ENCODE peak calls at places on chromosomes 2 and 18, in ten cellular contexts. One of them, this sample, is unnamed. For H3K4me1, the result is how much of the 10 kb centered on the place peaks cover.

GRCh38 chr18:13067124-13067523 is 76.0 kb downstream of the CEP192 start:
- DNase-seq in PC-3: no peak
- DNase-seq in MM.1S: no peak
- DNase-seq in body of pancreas: no peak
- DNase-seq in fibroblast of lung: no peak
- DNase-seq in left ventricle myocardium inferior: no peak
- DNase-seq in heart left ventricle: no peak
- DNase-seq in Panc1: no peak
- DNase-seq in tibial nerve: no peak
- DNase-seq in GM23338: no peak
- DNase-seq in this sample: no peak

GRCh38 chr2:219109468-219109867 is 48.7 kb upstream of the IHH start:
- DNase-seq in Panc1: no peak
- DNase-seq in fibroblast of lung: no peak
- DNase-seq in GM23338: peak
- DNase-seq in tibial nerve: no peak
- DNase-seq in PC-3: no peak
- DNase-seq in left ventricle myocardium inferior: no peak
- DNase-seq in MM.1S: no peak
- DNase-seq in body of pancreas: no peak
- DNase-seq in heart left ventricle: no peak
- DNase-seq in this sample: no peak

GRCh38 chr18:72674710-72675109 is 130.6 kb upstream of the CBLN2 start:
- DNase-seq in PC-3: no peak
- DNase-seq in Panc1: no peak
- DNase-seq in MM.1S: no peak
- DNase-seq in GM23338: no peak
- DNase-seq in left ventricle myocardium inferior: no peak
- DNase-seq in heart left ventricle: no peak
- DNase-seq in fibroblast of lung: no peak
- DNase-seq in tibial nerve: no peak
- DNase-seq in body of pancreas: no peak
- DNase-seq in this sample: no peak

GRCh38 chr18:7805096-7805495 is 238.0 kb downstream of the PTPRM start:
- DNase-seq in Panc1: no peak
- DNase-seq in GM23338: no peak
- DNase-seq in heart left ventricle: no peak
- DNase-seq in left ventricle myocardium inferior: no peak
- DNase-seq in PC-3: no peak
- DNase-seq in MM.1S: no peak
- DNase-seq in tibial nerve: no peak
- DNase-seq in fibroblast of lung: no peak
- DNase-seq in body of pancreas: no peak
- DNase-seq in this sample: no peak

GRCh38 chr18:24273596-24273995 is 124.0 kb downstream of the OSBPL1A start:
- DNase-seq in Panc1: no peak
- DNase-seq in body of pancreas: peak
- DNase-seq in tibial nerve: no peak
- DNase-seq in MM.1S: no peak
- DNase-seq in fibroblast of lung: no peak
- DNase-seq in heart left ventricle: no peak
- DNase-seq in PC-3: peak
- DNase-seq in GM23338: no peak
- DNase-seq in left ventricle myocardium inferior: no peak
- DNase-seq in this sample: no peak

GRCh38 chr18:76495435-76496199 is 575 bp upstream of the ZNF516 start:
- DNase-seq in Panc1: no peak
- DNase-seq in fibroblast of lung: peak
- DNase-seq in GM23338: peak
- DNase-seq in left ventricle myocardium inferior: no peak
- DNase-seq in tibial nerve: peak
- DNase-seq in MM.1S: peak
- DNase-seq in heart left ventricle: peak
- DNase-seq in body of pancreas: peak
- DNase-seq in PC-3: no peak
- DNase-seq in this sample: no peak

GRCh38 chr18:73119574-73119973 is 251.8 kb upstream of the NETO1 start:
- DNase-seq in Panc1: no peak
- DNase-seq in fibroblast of lung: no peak
- DNase-seq in PC-3: no peak
- DNase-seq in left ventricle myocardium inferior: no peak
- DNase-seq in tibial nerve: no peak
- DNase-seq in GM23338: no peak
- DNase-seq in MM.1S: no peak
- DNase-seq in heart left ventricle: no peak
- DNase-seq in body of pancreas: no peak
- DNase-seq in this sample: no peak

GRCh38 chr18:32714571-32715148 is 58.2 kb downstream of the KLHL14 start:
- DNase-seq in MM.1S: peak
- DNase-seq in Panc1: peak
- DNase-seq in GM23338: peak
- DNase-seq in body of pancreas: peak
- DNase-seq in left ventricle myocardium inferior: no peak
- DNase-seq in PC-3: peak
- DNase-seq in tibial nerve: peak
- DNase-seq in fibroblast of lung: peak
- DNase-seq in heart left ventricle: peak
- DNase-seq in this sample: no peak

GRCh38 chr2:45643543-45644542 is 7.6 kb upstream of the PRKCE start:
- DNase-seq in PC-3: peak
- DNase-seq in body of pancreas: peak
- DNase-seq in Panc1: no peak
- DNase-seq in GM23338: peak
- DNase-seq in MM.1S: peak
- DNase-seq in left ventricle myocardium inferior: peak
- DNase-seq in tibial nerve: peak
- DNase-seq in fibroblast of lung: peak
- DNase-seq in heart left ventricle: peak
- DNase-seq in this sample: peak

GRCh38 chr2:72887032-72887835 is at the start of gene SPR:
- DNase-seq in MM.1S: peak
- DNase-seq in left ventricle myocardium inferior: peak
- DNase-seq in GM23338: peak
- DNase-seq in tibial nerve: peak
- DNase-seq in PC-3: peak
- DNase-seq in Panc1: no peak
- DNase-seq in heart left ventricle: peak
- DNase-seq in fibroblast of lung: peak
- DNase-seq in body of pancreas: peak
- DNase-seq in this sample: peak

GRCh38 chr18:25253779-25254178 is 98.2 kb downstream of the ZNF521 start:
- DNase-seq in PC-3: peak
- DNase-seq in fibroblast of lung: no peak
- DNase-seq in heart left ventricle: no peak
- DNase-seq in GM23338: no peak
- DNase-seq in MM.1S: no peak
- DNase-seq in Panc1: no peak
- DNase-seq in body of pancreas: no peak
- DNase-seq in tibial nerve: no peak
- DNase-seq in left ventricle myocardium inferior: no peak
- DNase-seq in this sample: no peak

GRCh38 chr2:12728221-12728777 is 11.6 kb downstream of the TRIB2 start:
- DNase-seq in body of pancreas: no peak
- DNase-seq in MM.1S: peak
- DNase-seq in Panc1: no peak
- DNase-seq in PC-3: no peak
- DNase-seq in tibial nerve: no peak
- DNase-seq in GM23338: no peak
- DNase-seq in fibroblast of lung: no peak
- DNase-seq in left ventricle myocardium inferior: no peak
- DNase-seq in heart left ventricle: no peak
- DNase-seq in this sample: no peak

GRCh38 chr2:73020306-73020656 is 51.2 kb downstream of the SFXN5 start:
- DNase-seq in body of pancreas: no peak
- DNase-seq in Panc1: no peak
- DNase-seq in GM23338: no peak
- DNase-seq in MM.1S: no peak
- DNase-seq in heart left ventricle: no peak
- DNase-seq in tibial nerve: no peak
- DNase-seq in fibroblast of lung: no peak
- DNase-seq in PC-3: no peak
- DNase-seq in left ventricle myocardium inferior: no peak
- DNase-seq in this sample: no peak

GRCh38 chr2:168160897-168161296 is 86.5 kb downstream of the STK39 start:
- DNase-seq in fibroblast of lung: peak
- DNase-seq in tibial nerve: no peak
- DNase-seq in body of pancreas: no peak
- DNase-seq in MM.1S: no peak
- DNase-seq in left ventricle myocardium inferior: no peak
- DNase-seq in PC-3: peak
- DNase-seq in GM23338: peak
- DNase-seq in Panc1: peak
- DNase-seq in heart left ventricle: no peak
- DNase-seq in this sample: no peak
- TF ChIP-seq CTCF in fibroblast of lung: peak
- TF ChIP-seq CTCF in tibial nerve: no peak
- TF ChIP-seq CTCF in body of pancreas: no peak
- TF ChIP-seq CTCF in MM.1S: no peak
- TF ChIP-seq CTCF in left ventricle myocardium inferior: peak
- TF ChIP-seq CTCF in PC-3: peak
- TF ChIP-seq CTCF in GM23338: peak
- TF ChIP-seq CTCF in Panc1: peak
- TF ChIP-seq CTCF in heart left ventricle: no peak
- TF ChIP-seq CTCF in this sample: no peak

GRCh38 chr18:11989966-11990380 is 8.7 kb downstream of the IMPA2 start:
- DNase-seq in heart left ventricle: no peak
- DNase-seq in body of pancreas: peak
- DNase-seq in left ventricle myocardium inferior: no peak
- DNase-seq in tibial nerve: no peak
- DNase-seq in fibroblast of lung: no peak
- DNase-seq in GM23338: peak
- DNase-seq in MM.1S: no peak
- DNase-seq in Panc1: no peak
- DNase-seq in PC-3: peak
- DNase-seq in this sample: no peak

GRCh38 chr18:11989174-11989573 is 7.9 kb downstream of the IMPA2 start:
- DNase-seq in PC-3: no peak
- DNase-seq in MM.1S: no peak
- DNase-seq in fibroblast of lung: no peak
- DNase-seq in Panc1: no peak
- DNase-seq in GM23338: no peak
- DNase-seq in left ventricle myocardium inferior: no peak
- DNase-seq in body of pancreas: no peak
- DNase-seq in heart left ventricle: no peak
- DNase-seq in tibial nerve: no peak
- DNase-seq in this sample: no peak

GRCh38 chr18:11985532-11985931 is 4.2 kb downstream of the IMPA2 start:
- DNase-seq in heart left ventricle: no peak
- DNase-seq in Panc1: no peak
- DNase-seq in tibial nerve: no peak
- DNase-seq in PC-3: no peak
- DNase-seq in MM.1S: no peak
- DNase-seq in fibroblast of lung: no peak
- DNase-seq in GM23338: no peak
- DNase-seq in left ventricle myocardium inferior: no peak
- DNase-seq in body of pancreas: no peak
- DNase-seq in this sample: no peak

GRCh38 chr18:11986061-11986460 is 4.8 kb downstream of the IMPA2 start:
- DNase-seq in left ventricle myocardium inferior: no peak
- DNase-seq in tibial nerve: no peak
- DNase-seq in GM23338: no peak
- DNase-seq in body of pancreas: no peak
- DNase-seq in PC-3: no peak
- DNase-seq in MM.1S: no peak
- DNase-seq in fibroblast of lung: no peak
- DNase-seq in Panc1: no peak
- DNase-seq in heart left ventricle: no peak
- DNase-seq in this sample: no peak

GRCh38 chr18:11987527-11987926 is 6.2 kb downstream of the IMPA2 start:
- DNase-seq in left ventricle myocardium inferior: no peak
- DNase-seq in Panc1: no peak
- DNase-seq in heart left ventricle: no peak
- DNase-seq in MM.1S: no peak
- DNase-seq in GM23338: no peak
- DNase-seq in PC-3: no peak
- DNase-seq in body of pancreas: no peak
- DNase-seq in tibial nerve: no peak
- DNase-seq in fibroblast of lung: peak
- DNase-seq in this sample: no peak
- H3K4me1 ChIP-seq in left ventricle myocardium inferior: half or more
- H3K4me1 ChIP-seq in Panc1: under half
- H3K4me1 ChIP-seq in heart left ventricle: under half
- H3K4me1 ChIP-seq in MM.1S: under half
- H3K4me1 ChIP-seq in GM23338: half or more
- H3K4me1 ChIP-seq in PC-3: under half
- H3K4me1 ChIP-seq in body of pancreas: half or more
- H3K4me1 ChIP-seq in tibial nerve: under half
- H3K4me1 ChIP-seq in fibroblast of lung: under half
- H3K4me1 ChIP-seq in this sample: under half

GRCh38 chr2:37561615-37562569 is 109.5 kb downstream of the CDC42EP3 start:
- DNase-seq in PC-3: peak
- DNase-seq in heart left ventricle: no peak
- DNase-seq in body of pancreas: no peak
- DNase-seq in left ventricle myocardium inferior: no peak
- DNase-seq in tibial nerve: no peak
- DNase-seq in MM.1S: no peak
- DNase-seq in Panc1: no peak
- DNase-seq in fibroblast of lung: peak
- DNase-seq in GM23338: peak
- DNase-seq in this sample: no peak
- H3K4me3 ChIP-seq in PC-3: peak
- H3K4me3 ChIP-seq in heart left ventricle: no peak
- H3K4me3 ChIP-seq in body of pancreas: no peak
- H3K4me3 ChIP-seq in left ventricle myocardium inferior: no peak
- H3K4me3 ChIP-seq in tibial nerve: no peak
- H3K4me3 ChIP-seq in MM.1S: no peak
- H3K4me3 ChIP-seq in Panc1: no peak
- H3K4me3 ChIP-seq in fibroblast of lung: no peak
- H3K4me3 ChIP-seq in GM23338: no peak
- H3K4me3 ChIP-seq in this sample: no peak

GRCh38 chr2:74862268-74862964 is 28.5 kb downstream of the HK2 start:
- DNase-seq in MM.1S: no peak
- DNase-seq in left ventricle myocardium inferior: no peak
- DNase-seq in fibroblast of lung: no peak
- DNase-seq in heart left ventricle: no peak
- DNase-seq in body of pancreas: no peak
- DNase-seq in PC-3: no peak
- DNase-seq in GM23338: no peak
- DNase-seq in tibial nerve: no peak
- DNase-seq in Panc1: no peak
- DNase-seq in this sample: no peak

GRCh38 chr2:74867841-74868658 is 34.1 kb downstream of the HK2 start:
- DNase-seq in left ventricle myocardium inferior: peak
- DNase-seq in MM.1S: no peak
- DNase-seq in GM23338: no peak
- DNase-seq in body of pancreas: peak
- DNase-seq in fibroblast of lung: peak
- DNase-seq in tibial nerve: no peak
- DNase-seq in heart left ventricle: no peak
- DNase-seq in PC-3: peak
- DNase-seq in Panc1: no peak
- DNase-seq in this sample: no peak

GRCh38 chr2:74865770-74866674 is 32.1 kb downstream of the HK2 start:
- DNase-seq in PC-3: peak
- DNase-seq in fibroblast of lung: no peak
- DNase-seq in tibial nerve: no peak
- DNase-seq in MM.1S: no peak
- DNase-seq in left ventricle myocardium inferior: no peak
- DNase-seq in Panc1: no peak
- DNase-seq in GM23338: no peak
- DNase-seq in heart left ventricle: no peak
- DNase-seq in body of pancreas: no peak
- DNase-seq in this sample: no peak

GRCh38 chr2:74863802-74864248 is 29.9 kb downstream of the HK2 start:
- DNase-seq in MM.1S: no peak
- DNase-seq in PC-3: peak
- DNase-seq in GM23338: no peak
- DNase-seq in left ventricle myocardium inferior: no peak
- DNase-seq in Panc1: no peak
- DNase-seq in tibial nerve: no peak
- DNase-seq in body of pancreas: no peak
- DNase-seq in fibroblast of lung: no peak
- DNase-seq in heart left ventricle: no peak
- DNase-seq in this sample: no peak

GRCh38 chr2:74864728-74865722 is 31.1 kb downstream of the HK2 start:
- DNase-seq in MM.1S: no peak
- DNase-seq in body of pancreas: no peak
- DNase-seq in Panc1: no peak
- DNase-seq in tibial nerve: no peak
- DNase-seq in GM23338: peak
- DNase-seq in PC-3: peak
- DNase-seq in heart left ventricle: no peak
- DNase-seq in fibroblast of lung: no peak
- DNase-seq in left ventricle myocardium inferior: no peak
- DNase-seq in this sample: no peak
- TF ChIP-seq CTCF in MM.1S: no peak
- TF ChIP-seq CTCF in body of pancreas: no peak
- TF ChIP-seq CTCF in Panc1: no peak
- TF ChIP-seq CTCF in tibial nerve: no peak
- TF ChIP-seq CTCF in GM23338: no peak
- TF ChIP-seq CTCF in PC-3: no peak
- TF ChIP-seq CTCF in heart left ventricle: no peak
- TF ChIP-seq CTCF in fibroblast of lung: peak
- TF ChIP-seq CTCF in left ventricle myocardium inferior: no peak
- TF ChIP-seq CTCF in this sample: no peak

This sample was measured in right atrium auricular region.